ENCODE peak calls at places on chromosomes 2 and 18, in four cellular contexts. H is K562, U is HepG2, T is HEK293T. R is an unnamed sample.

GRCh38 chr2:205633994-205634393 is 48.3 kb upstream of the NRP2 start:
- DNase-seq in H (no peak), U (no peak), T (no peak), R (no peak)

GRCh38 chr2:118705032-118705431 is 142.4 kb downstream of the EN1 start:
- DNase-seq in U (no peak), T (no peak), H (no peak), R (no peak)

GRCh38 chr2:217414429-217414828 is 554.6 kb upstream of the TNP1 start:
- DNase-seq in T (no peak), U (no peak), H (no peak), R (no peak)

GRCh38 chr2:153770359-153770991 is 101.2 kb upstream of the GALNT13 start:
- DNase-seq in T (peak), H (no peak), U (no peak), R (no peak)

GRCh38 chr2:163155279-163155883 is 316.8 kb upstream of the KCNH7 start:
- DNase-seq in H (peak), T (peak), U (peak), R (no peak)

GRCh38 chr2:189300917-189301316 is 121.4 kb upstream of the COL5A2 start:
- DNase-seq in H (no peak), T (no peak), U (no peak), R (no peak)

GRCh38 chr2:34099377-34099776 is 500.3 kb upstream of the FAM98A start:
- DNase-seq in T (no peak), U (no peak), H (no peak), R (no peak)

GRCh38 chr2:195016821-195017220 is 640.2 kb upstream of the SLC39A10 start:
- DNase-seq in H (no peak), T (no peak), U (no peak), R (no peak)

GRCh38 chr2:113098061-113098460 is 29.3 kb upstream of the IL1RN start:
- DNase-seq in T (no peak), H (no peak), U (no peak), R (no peak)

GRCh38 chr2:130387804-130388203 is 31.9 kb downstream of the PTPN18 start:
- DNase-seq in T (no peak), U (no peak), H (no peak), R (no peak)

GRCh38 chr2:31693882-31694281 is 113.1 kb upstream of the SRD5A2 start:
- DNase-seq in H (no peak), U (no peak), T (no peak), R (no peak)

GRCh38 chr2:53600835-53601234 is 166.8 kb upstream of the CHAC2 start:
- DNase-seq in T (no peak), H (no peak), U (no peak), R (no peak)

GRCh38 chr18:28606686-28607085 is 429.8 kb upstream of the CDH2 start:
- DNase-seq in U (no peak), H (no peak), T (no peak), R (no peak)

GRCh38 chr18:61995547-61996062 is 102.8 kb upstream of the RNF152 start:
- DNase-seq in T (no peak), H (no peak), U (no peak), R (no peak)

GRCh38 chr2:205660521-205661124 is 21.7 kb upstream of the NRP2 start:
- DNase-seq in U (no peak), H (no peak), T (no peak), R (no peak)

GRCh38 chr2:207253946-207254345 is 88.2 kb upstream of the KLF7 start:
- DNase-seq in T (no peak), U (no peak), H (no peak), R (no peak)

GRCh38 chr2:128301501-128301966 is 17.1 kb downstream of the HS6ST1 start:
- DNase-seq in T (no peak), U (no peak), H (no peak), R (no peak)
- TF ChIP-seq ELF4 in T (no peak), U (no peak), H (no peak), R (no peak)

GRCh38 chr18:55119434-55119833 is 160.2 kb upstream of the CCDC68 start:
- DNase-seq in U (no peak), T (no peak), H (peak), R (no peak)

GRCh38 chr18:55113800-55114199 is 154.5 kb upstream of the CCDC68 start:
- DNase-seq in T (no peak), U (no peak), H (no peak), R (no peak)

GRCh38 chr18:55115606-55116005 is 156.3 kb upstream of the CCDC68 start:
- DNase-seq in T (no peak), U (no peak), H (no peak), R (no peak)

GRCh38 chr18:55114856-55115255 is 155.6 kb upstream of the CCDC68 start:
- DNase-seq in H (no peak), U (no peak), T (no peak), R (no peak)

GRCh38 chr18:55116855-55117254 is 157.6 kb upstream of the CCDC68 start:
- DNase-seq in T (no peak), U (no peak), H (no peak), R (no peak)
- TF ChIP-seq ELF4 in T (no peak), U (no peak), H (no peak), R (no peak)

GRCh38 chr18:50055474-50055873 is 139.5 kb downstream of the MYO5B start:
- DNase-seq in H (no peak), T (no peak), U (no peak), R (no peak)

GRCh38 chr18:50058731-50059130 is 136.2 kb downstream of the MYO5B start:
- DNase-seq in U (no peak), T (no peak), H (no peak), R (no peak)

GRCh38 chr18:50057009-50057408 is 137.9 kb downstream of the MYO5B start:
- DNase-seq in T (no peak), H (peak), U (peak), R (no peak)

GRCh38 chr18:50053142-50053541 is 141.8 kb downstream of the MYO5B start:
- DNase-seq in H (no peak), T (no peak), U (no peak), R (no peak)

GRCh38 chr18:50056185-50056584 is 138.8 kb downstream of the MYO5B start:
- DNase-seq in H (no peak), T (no peak), U (no peak), R (no peak)
- TF ChIP-seq ELF4 in H (no peak), T (no peak), U (no peak), R (no peak)

GRCh38 chr2:99085400-99085799 is 56.1 kb upstream of the C2orf15 start:
- DNase-seq in T (no peak), H (no peak), U (peak), R (peak)
- TF ChIP-seq ELF4 in T (no peak), H (no peak), U (no peak), R (no peak)

GRCh38 chr2:140658766-140659165 is 1472.0 kb downstream of the LRP1B start:
- DNase-seq in U (no peak), H (no peak), T (peak), R (no peak)

GRCh38 chr2:140654565-140654964 is 1476.3 kb downstream of the LRP1B start:
- DNase-seq in U (no peak), T (no peak), H (no peak), R (no peak)

GRCh38 chr2:140657657-140658056 is 1473.2 kb downstream of the LRP1B start:
- DNase-seq in T (no peak), H (no peak), U (no peak), R (no peak)

DNA sequence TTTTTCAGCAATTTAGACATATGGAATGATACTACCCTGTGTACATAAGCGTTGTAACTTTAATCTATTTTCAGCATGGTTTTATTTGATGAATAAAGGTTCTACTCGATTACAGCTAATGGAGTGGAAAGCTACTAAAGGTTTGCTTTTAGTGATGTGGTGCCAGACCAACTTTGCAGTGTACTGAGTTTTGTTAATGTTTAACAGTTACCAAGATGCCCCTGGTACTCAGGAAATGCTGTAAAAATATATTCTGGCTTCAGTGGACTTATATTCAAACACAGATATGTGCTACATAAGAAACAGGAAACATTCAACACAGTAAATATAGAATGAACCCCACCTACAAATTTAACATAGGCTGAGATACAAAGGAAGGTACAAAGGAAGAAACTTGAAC is 1471.5 kb downstream of the LRP1B start:
- DNase-seq in U (no peak), H (no peak), T (no peak), R (no peak)
- TF ChIP-seq ELF4 in U (no peak), H (no peak), T (no peak), R (no peak)

DNA sequence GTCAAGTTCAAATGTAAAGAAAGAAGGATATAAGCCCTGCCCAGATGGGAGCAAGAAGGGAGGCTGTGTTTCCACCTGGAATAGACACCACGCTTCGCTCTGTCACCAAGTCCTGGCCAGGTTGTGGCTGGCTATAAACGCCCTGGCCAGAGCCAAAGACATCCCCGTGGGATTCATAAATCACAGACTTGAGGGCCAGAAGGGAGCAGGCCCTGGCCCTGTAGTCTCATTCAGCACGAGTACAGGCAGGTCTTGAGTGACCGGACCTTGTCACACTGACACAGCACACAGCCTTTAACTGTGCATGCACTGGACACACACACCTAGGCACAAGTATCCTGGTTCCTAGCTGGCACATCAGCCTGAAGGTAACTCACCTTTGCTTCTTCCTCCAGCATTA is 94.5 kb upstream of the MGAT4A start:
- DNase-seq in T (no peak), U (no peak), H (no peak), R (no peak)
- TF ChIP-seq ELF4 in T (no peak), U (no peak), H (no peak), R (no peak)

GRCh38 chr2:3737128-3737527 is 33.8 kb downstream of the DCDC2C start:
- DNase-seq in U (no peak), T (no peak), H (no peak), R (no peak)

GRCh38 chr2:3736112-3736511 is 32.7 kb downstream of the DCDC2C start:
- DNase-seq in T (no peak), U (no peak), H (no peak), R (no peak)

GRCh38 chr2:3739313-3739712 is 35.9 kb downstream of the DCDC2C start:
- DNase-seq in U (no peak), H (no peak), T (no peak), R (no peak)

GRCh38 chr2:3741372-3741771 is 38.0 kb downstream of the DCDC2C start:
- DNase-seq in H (no peak), U (no peak), T (no peak), R (no peak)

DNA sequence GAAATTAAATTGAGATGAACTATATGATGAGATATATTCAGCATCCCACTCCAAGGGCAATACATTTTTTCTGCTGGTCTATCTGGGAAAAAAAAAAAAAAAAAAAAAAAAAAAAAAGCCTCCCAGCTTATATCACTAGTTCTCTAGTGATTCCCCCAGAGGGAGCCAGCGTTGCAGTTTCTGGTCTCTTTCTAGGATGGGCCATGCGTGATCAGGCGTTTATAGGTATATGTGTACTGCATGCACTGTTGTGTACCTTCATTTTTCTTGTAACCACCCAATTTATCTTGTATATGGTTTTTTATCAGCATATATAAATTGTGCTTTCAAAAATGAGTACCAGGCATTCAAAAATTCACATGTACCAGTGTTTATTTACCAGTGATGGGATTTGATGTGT is 35.1 kb downstream of the DCDC2C start:
- DNase-seq in U (peak), H (peak), T (peak), R (no peak)
- TF ChIP-seq ELF4 in U (no peak), H (no peak), T (no peak), R (no peak)

GRCh38 chr2:75344146-75344545 is 144.8 kb upstream of the TACR1 start:
- DNase-seq in H (no peak), U (no peak), T (no peak), R (no peak)
- TF ChIP-seq ELF4 in H (no peak), U (no peak), T (no peak), R (no peak)